ENCODE peak calls at places on chromosomes 16 and 17, in four cellular contexts. C, A, B and Y are unnamed samples.

GRCh38 chr16:1637526-1637925 is 25.4 kb downstream of the CRAMP1 start:
- DNase-seq in B (no peak), A (no peak), C (no peak), Y (no peak)

GRCh38 chr16:86953631-86954465 is 363.3 kb downstream of the C16orf95 start:
- DNase-seq in C (no peak), A (no peak), B (no peak), Y (no peak)

GRCh38 chr17:80501739-80502577 is 25.6 kb upstream of the NPTX1 start:
- DNase-seq in B (peak; percentile 93), A (peak; percentile 50), C (peak; percentile 57), Y (no peak)

GRCh38 chr17:74211929-74212261 is 1.5 kb upstream of the TTYH2 start:
- DNase-seq in A (no peak), C (no peak), B (peak; percentile 5), Y (no peak)

GRCh38 chr16:48193846-48194245 is 38.1 kb upstream of the ABCC12 start:
- DNase-seq in A (no peak), B (no peak), C (no peak), Y (no peak)

GRCh38 chr17:81576621-81577277 is 24.6 kb upstream of the FAAP100 start:
- DNase-seq in B (peak; percentile 70), C (peak; percentile 99), A (peak; percentile 68), Y (peak; percentile 47)

GRCh38 chr17:71530227-71530626 is 590.6 kb upstream of the SOX9 start:
- DNase-seq in A (no peak), C (no peak), B (peak; percentile 99), Y (no peak)

GRCh38 chr16:87882436-87883019 is 13.2 kb upstream of the SLC7A5 start:
- DNase-seq in B (no peak), C (no peak), A (no peak), Y (no peak)

GRCh38 chr16:3573146-3573815 is 3.9 kb downstream of the NLRC3 start:
- DNase-seq in C (no peak), A (peak; percentile 45), B (no peak), Y (no peak)

GRCh38 chr17:65100316-65101140 is 36.6 kb upstream of the RGS9 start:
- DNase-seq in B (peak; percentile 66), C (peak; percentile 80), A (peak; percentile 97), Y (peak; percentile 88)

GRCh38 chr16:69276143-69277115 is 34.7 kb upstream of the VPS4A start:
- DNase-seq in A (no peak), C (no peak), B (no peak), Y (peak; percentile 84)

GRCh38 chr17:73174126-73174525 is 9.3 kb downstream of the SSTR2 start:
- DNase-seq in A (no peak), C (no peak), B (no peak), Y (no peak)

GRCh38 chr16:66193543-66194229 is 172.8 kb upstream of the CDH5 start:
- DNase-seq in B (no peak), C (no peak), A (no peak), Y (no peak)

GRCh38 chr16:678858-679807 is 1.1 kb upstream of the STUB1 start:
- DNase-seq in A (no peak), C (no peak), B (peak; percentile 30), Y (peak; percentile 90)

GRCh38 chr17:82752371-82753200 is 721 bp downstream of the TBCD start:
- DNase-seq in A (peak; percentile 85), B (peak; percentile 31), C (peak; percentile 59), Y (peak; percentile 74)

GRCh38 chr16:641326-642188 is at the start of gene MCRIP2:
- DNase-seq in A (peak; percentile 97), C (peak; percentile 84), B (peak; percentile 54), Y (peak; percentile 89)

GRCh38 chr17:50787106-50787505 is 19.8 kb upstream of the ANKRD40CL start:
- DNase-seq in A (no peak), C (no peak), B (peak; percentile 71), Y (no peak)

GRCh38 chr16:54318941-54319340 is 32.4 kb upstream of the IRX3 start:
- DNase-seq in C (no peak), A (no peak), B (no peak), Y (no peak)

GRCh38 chr16:56289412-56289811 is 98.1 kb downstream of the GNAO1 start:
- DNase-seq in B (no peak), A (no peak), C (no peak), Y (no peak)

DNA sequence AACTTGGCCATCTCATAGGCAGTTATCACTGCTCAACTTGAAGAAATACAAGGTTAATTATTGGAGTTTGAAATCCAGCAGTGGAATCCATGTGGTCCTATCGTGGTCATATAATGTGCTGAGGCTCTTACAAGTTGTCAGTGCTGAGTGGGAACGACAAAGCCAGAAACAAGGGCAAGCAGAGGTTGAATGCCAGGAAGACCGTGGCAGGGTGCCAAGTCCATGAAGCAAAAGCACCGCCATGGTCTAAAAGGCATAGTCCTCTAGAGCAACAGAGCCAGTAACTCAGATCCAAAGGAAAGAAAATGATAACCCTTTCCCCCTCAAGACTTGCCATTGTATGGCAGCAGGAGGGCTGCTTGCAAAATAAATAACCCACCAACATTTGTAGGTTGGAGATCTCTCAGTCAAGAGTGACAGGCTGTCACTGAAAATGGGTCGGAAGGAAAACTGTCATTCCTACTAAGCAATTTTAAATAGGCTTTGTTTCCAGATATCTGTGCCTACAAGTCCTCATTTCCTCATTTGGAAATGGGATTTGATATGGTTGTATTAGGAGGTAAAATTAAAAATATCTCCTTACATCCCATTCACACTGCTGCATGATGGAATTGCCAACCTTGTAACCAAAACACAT is 36.4 kb upstream of the HSBP1 start:
- DNase-seq in C (no peak), A (no peak), B (no peak), Y (peak; percentile 85)
- H3K27ac ChIP-seq in C (no peak overlapping the region), A (no peak overlapping the region), B (no peak overlapping the region), Y (no peak overlapping the region)

DNA sequence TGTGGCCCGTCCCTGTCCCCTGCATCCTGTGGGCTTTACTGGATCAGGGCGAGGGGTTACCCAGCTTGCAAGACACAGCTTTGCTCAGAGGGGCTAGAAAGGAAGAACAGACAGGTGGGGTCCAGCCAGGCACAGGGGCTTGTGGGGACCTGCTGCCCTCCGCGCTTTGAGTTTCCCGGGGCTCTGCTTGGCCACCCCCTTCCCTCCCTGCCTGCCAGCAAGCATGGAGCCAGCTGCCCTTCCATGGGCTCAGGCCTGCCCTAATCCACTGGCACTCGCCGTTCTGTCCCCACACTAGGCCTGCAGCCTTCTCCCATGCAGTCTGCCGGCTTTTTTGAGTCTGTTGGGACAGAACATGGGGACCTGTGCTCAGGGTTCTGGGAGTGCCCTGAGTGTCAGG is 3.4 kb downstream of the SNN start:
- DNase-seq in C (no peak), B (no peak), A (no peak), Y (no peak)
- H3K4me1 ChIP-seq in C (peaks cover 64% of the 10 kb centered on the region), B (peaks cover 78% of the 10 kb centered on the region), A (peaks cover 26% of the 10 kb centered on the region), Y (peaks cover 20% of the 10 kb centered on the region)

GRCh38 chr17:14206891-14207290 is 29.8 kb downstream of the CDRT15 start:
- DNase-seq in C (no peak), A (peak; percentile 73), B (no peak), Y (no peak)
- H3K27ac ChIP-seq in C (no peak overlapping the region), A (no peak overlapping the region), B (no peak overlapping the region), Y (no peak overlapping the region)

GRCh38 chr17:10117581-10118001 is 80.8 kb downstream of the GAS7 start:
- DNase-seq in A (no peak), B (no peak), C (no peak), Y (no peak)
- H3K4me1 ChIP-seq in A (peaks cover 6% of the 10 kb centered on the region), B (peaks cover 4% of the 10 kb centered on the region), C (peaks cover 14% of the 10 kb centered on the region), Y (peaks cover 25% of the 10 kb centered on the region)

GRCh38 chr16:85310868-85311585 is 198.8 kb upstream of the CIBAR2 start:
- DNase-seq in C (no peak), B (no peak), A (peak; percentile 71), Y (no peak)
- H3K27ac ChIP-seq in C (no peak overlapping the region), B (no peak overlapping the region), A (no peak overlapping the region), Y (no peak overlapping the region)

DNA sequence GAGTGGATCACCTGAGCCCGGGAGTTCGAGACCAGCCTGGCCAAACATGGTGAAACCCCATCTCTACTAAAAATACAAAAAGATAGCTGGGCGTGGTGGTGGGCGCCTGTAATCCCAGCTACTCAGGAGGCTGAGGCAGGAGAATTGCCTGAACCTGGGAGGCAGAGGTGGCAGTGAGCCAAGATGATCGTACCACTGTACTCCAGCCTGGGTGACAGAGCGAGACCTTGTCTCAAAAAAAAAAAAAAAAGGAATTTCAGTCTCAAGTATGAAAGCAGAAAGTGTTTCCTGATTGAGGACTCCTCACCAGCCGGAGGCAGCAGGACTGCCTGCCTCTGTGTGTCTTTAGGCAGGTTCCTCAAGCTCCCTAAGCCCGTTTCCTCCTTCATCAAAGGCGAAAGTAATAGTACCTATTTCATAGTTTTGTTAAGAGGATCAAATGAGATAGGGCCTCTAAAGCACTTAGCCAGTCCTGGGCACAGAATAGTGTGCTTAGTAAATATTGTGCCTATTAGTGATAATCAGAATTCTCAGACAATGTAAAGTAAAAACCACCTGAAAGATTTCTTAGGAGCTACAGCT is 9.0 kb downstream of the RAI1 start:
- DNase-seq in B (no peak), A (no peak), C (no peak), Y (no peak)
- H3K4me1 ChIP-seq in B (peaks cover 68% of the 10 kb centered on the region), A (peaks cover 56% of the 10 kb centered on the region), C (peaks cover 88% of the 10 kb centered on the region), Y (peaks cover 36% of the 10 kb centered on the region)

GRCh38 chr17:2800367-2800766 is 4.1 kb downstream of the RAP1GAP2 start:
- DNase-seq in C (no peak), A (no peak), B (no peak), Y (no peak)

GRCh38 chr17:2804912-2805311 is 8.7 kb downstream of the RAP1GAP2 start:
- DNase-seq in C (no peak), A (no peak), B (no peak), Y (no peak)

GRCh38 chr17:2805961-2806360 is 9.7 kb downstream of the RAP1GAP2 start:
- DNase-seq in B (no peak), A (no peak), C (no peak), Y (no peak)

GRCh38 chr17:2802574-2802973 is 6.3 kb downstream of the RAP1GAP2 start:
- DNase-seq in A (no peak), B (no peak), C (no peak), Y (no peak)

DNA sequence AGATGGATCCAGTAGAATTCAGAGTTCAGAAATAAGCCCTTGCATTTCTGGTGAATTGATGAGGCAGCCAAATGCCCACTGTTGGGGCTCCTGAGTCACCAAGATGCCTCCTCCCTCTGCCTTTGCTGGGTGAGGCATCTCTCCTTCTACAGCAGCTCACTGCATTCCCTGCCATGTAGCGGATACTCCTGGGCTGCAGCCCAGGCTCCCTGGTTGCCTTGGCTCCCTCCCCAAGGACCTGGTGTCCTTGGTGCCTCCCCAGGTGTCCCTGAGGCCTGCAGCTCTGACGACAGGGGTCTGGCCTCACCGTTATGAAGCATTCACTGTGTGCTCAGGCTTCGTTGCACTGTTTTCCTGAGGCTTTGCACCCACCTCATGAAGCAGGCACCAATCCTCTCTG is 7.7 kb downstream of the RAP1GAP2 start:
- DNase-seq in C (no peak), A (no peak), B (no peak), Y (no peak)
- H3K27ac ChIP-seq in C (no peak overlapping the region), A (no peak overlapping the region), B (no peak overlapping the region), Y (no peak overlapping the region)

GRCh38 chr16:9090960-9091866 is at the start of gene HAPSTR1:
- DNase-seq in B (peak; percentile 100), C (peak; percentile 95), A (peak; percentile 99), Y (peak; percentile 100)

GRCh38 chr16:9091867-9092281 is 430 bp downstream of the HAPSTR1 start:
- DNase-seq in C (no peak), B (peak; percentile 58), A (no peak), Y (peak; percentile 80)

GRCh38 chr16:9094008-9094846 is 2.8 kb downstream of the HAPSTR1 start:
- DNase-seq in C (no peak), A (no peak), B (peak; percentile 23), Y (no peak)

GRCh38 chr16:9092282-9092962 is 978 bp downstream of the HAPSTR1 start:
- DNase-seq in C (no peak), A (peak; percentile 90), B (no peak), Y (peak; percentile 83)

GRCh38 chr16:9092963-9093477 is 1.6 kb downstream of the HAPSTR1 start:
- DNase-seq in A (peak; percentile 79), C (no peak), B (no peak), Y (peak; percentile 61)
- H3K4me1 ChIP-seq in A (peaks cover 34% of the 10 kb centered on the region), C (peaks cover 53% of the 10 kb centered on the region), B (peaks cover 33% of the 10 kb centered on the region), Y (peaks cover 8% of the 10 kb centered on the region)